ENCODE peak calls at places on chromosomes 5 and 9, in nine cellular contexts. N is BE2C, G is adrenal gland, T is endodermal cell, U is tibial artery, Y is heart right ventricle, W is neuronal stem cell, J is bronchial epithelial cell, O is left ventricle myocardium inferior. R is an unnamed sample.
A peak's percentile ranks its signal among the peaks of the same experiment; 100 is the strongest.

GRCh38 chr5:148776780-148777179 is 49.6 kb upstream of the ADRB2 start:
- DNase-seq in O (no peak), J (peak; percentile 97), G (peak; percentile 32), W (no peak), U (no peak), Y (no peak), N (peak; percentile 26), T (no peak), R (peak; percentile 95)

GRCh38 chr5:108278285-108279240 is 103.3 kb downstream of the FBXL17 start:
- DNase-seq in G (no peak), O (peak; percentile 10), J (no peak), N (no peak), Y (no peak), W (no peak), U (no peak), T (peak; percentile 65), R (no peak)

GRCh38 chr5:123035950-123036390 is 555 bp downstream of the PPIC start:
- DNase-seq in U (peak; percentile 53), J (peak; percentile 18), G (peak; percentile 55), W (peak; percentile 52), T (peak; percentile 88), O (peak; percentile 53), N (peak; percentile 25), Y (peak; percentile 14), R (peak; percentile 77)

GRCh38 chr9:37034320-37034937 is 361 bp upstream of the PAX5 start:
- DNase-seq in T (peak; percentile 83), O (no peak), G (no peak), U (no peak), W (no peak), J (no peak), N (no peak), Y (no peak), R (no peak)

GRCh38 chr5:3322642-3323041 is 273.0 kb upstream of the IRX1 start:
- DNase-seq in N (no peak), W (no peak), T (no peak), J (no peak), O (no peak), Y (no peak), U (no peak), G (no peak), R (no peak)

GRCh38 chr9:127030814-127031740 is 91.4 kb downstream of the ANGPTL2 start:
- DNase-seq in G (no peak), N (no peak), T (no peak), O (no peak), Y (no peak), W (no peak), U (peak; percentile 79), J (no peak), R (no peak)

GRCh38 chr5:127486471-127486870 is 31.0 kb upstream of the PRRC1 start:
- DNase-seq in G (no peak), U (no peak), Y (no peak), W (no peak), T (no peak), N (no peak), O (no peak), J (no peak), R (no peak)

GRCh38 chr5:9173281-9174048 is 372.4 kb downstream of the SEMA5A start:
- DNase-seq in Y (no peak), N (no peak), W (no peak), U (no peak), J (peak; percentile 92), O (no peak), T (no peak), G (no peak), R (no peak)

GRCh38 chr5:43601454-43602260 is 1.3 kb upstream of the NNT start:
- DNase-seq in T (no peak), J (peak; percentile 55), W (no peak), Y (peak; percentile 21), U (no peak), O (no peak), N (no peak), G (no peak), R (no peak)

GRCh38 chr5:109829331-109829730 is 139.6 kb downstream of the MAN2A1 start:
- DNase-seq in T (no peak), G (no peak), O (no peak), Y (no peak), W (no peak), U (no peak), N (no peak), J (no peak), R (no peak)

GRCh38 chr9:114223564-114224246 is 68.4 kb downstream of the COL27A1 start:
- DNase-seq in O (no peak), U (no peak), J (peak; percentile 91), T (no peak), Y (no peak), G (no peak), N (no peak), W (no peak), R (peak; percentile 56)

GRCh38 chr5:125719681-125720676 is 703.2 kb upstream of the GRAMD2B start:
- DNase-seq in J (peak; percentile 90), U (no peak), T (no peak), Y (no peak), O (no peak), W (peak; percentile 51), N (no peak), G (no peak), R (no peak)

GRCh38 chr5:112647428-112647827 is 90.3 kb upstream of the APC start:
- DNase-seq in G (no peak), W (no peak), U (no peak), Y (no peak), O (no peak), T (peak; percentile 76), J (no peak), N (no peak), R (no peak)

GRCh38 chr5:7793861-7794260 is 57.1 kb downstream of the CFAP90 start:
- DNase-seq in U (no peak), Y (no peak), W (no peak), N (no peak), G (no peak), O (no peak), T (no peak), J (no peak), R (no peak)
- H3K27me3 ChIP-seq in U (no peaks in the 10 kb centered on the region), Y (peaks cover 9% of the 10 kb centered on the region), W (no peaks in the 10 kb centered on the region), N (no peaks in the 10 kb centered on the region), G (no peaks in the 10 kb centered on the region), O (peaks cover 62% of the 10 kb centered on the region), T (no peaks in the 10 kb centered on the region), J (no peaks in the 10 kb centered on the region), R (no peaks in the 10 kb centered on the region)

DNA sequence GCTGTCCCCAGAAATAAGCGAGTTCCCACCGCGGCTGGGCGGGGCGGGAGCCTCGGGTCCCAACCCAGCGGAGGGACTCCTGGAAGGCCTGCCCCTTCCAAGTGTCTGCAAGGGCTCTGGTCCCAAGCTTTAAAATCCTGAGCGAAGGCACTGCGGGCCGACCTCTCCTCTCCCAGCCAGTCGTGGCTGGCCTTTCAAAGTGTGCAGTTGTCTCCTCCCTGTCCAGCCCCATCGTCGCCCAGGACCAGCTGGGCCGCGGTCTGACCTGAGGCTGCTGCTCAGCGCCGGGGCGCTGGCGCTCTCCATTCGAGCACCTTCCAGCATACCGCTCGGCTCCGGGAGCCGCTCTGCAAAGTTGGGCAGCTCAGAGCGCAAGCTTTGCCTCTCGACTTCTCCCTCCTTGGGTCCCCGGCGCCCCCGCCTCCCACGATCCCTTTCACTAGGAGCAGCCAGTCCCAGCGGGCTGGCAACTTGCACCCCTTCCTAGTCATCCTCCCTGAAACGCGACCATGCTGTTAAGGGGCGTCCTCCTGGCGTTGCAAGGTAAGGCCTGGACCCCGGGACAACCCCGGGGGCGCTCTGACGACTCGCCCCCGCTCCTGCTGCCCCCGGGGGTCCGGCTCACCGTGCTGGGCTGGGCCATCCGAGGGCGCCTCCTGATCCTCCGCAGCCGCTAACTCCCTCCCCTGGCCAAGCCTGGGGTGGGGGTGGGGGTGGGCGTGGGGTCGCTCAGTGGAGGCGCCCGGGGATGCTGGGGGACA is at the start of gene MAMDC2:
- DNase-seq in O (peak; percentile 76), W (peak; percentile 62), T (peak; percentile 86), J (peak; percentile 13), U (peak; percentile 77), G (no peak), N (no peak), Y (peak; percentile 59), R (peak; percentile 18)
- H3K4me3 ChIP-seq in O (peak within 1 kb of the TSS; percentile 72), W (peak within 1 kb of the TSS; percentile 84), T (peak within 1 kb of the TSS; percentile 82), J (peak within 1 kb of the TSS; percentile 28), U (peak within 1 kb of the TSS; percentile 82), G (peak within 1 kb of the TSS; percentile 14), N (no peak within 1 kb of the TSS), Y (peak within 1 kb of the TSS; percentile 54), R (peak within 1 kb of the TSS; percentile 27)

GRCh38 chr9:93256878-93257807 is 73.2 kb downstream of the WNK2 start:
- DNase-seq in U (peak; percentile 9), Y (no peak), G (no peak), J (no peak), T (peak; percentile 38), O (no peak), W (no peak), N (no peak), R (no peak)
- H3K27me3 ChIP-seq in U (no peaks in the 10 kb centered on the region), Y (no peaks in the 10 kb centered on the region), G (no peaks in the 10 kb centered on the region), J (no peaks in the 10 kb centered on the region), T (no peaks in the 10 kb centered on the region), O (peaks cover 7% of the 10 kb centered on the region), W (no peaks in the 10 kb centered on the region), N (no peaks in the 10 kb centered on the region), R (no peaks in the 10 kb centered on the region)

GRCh38 chr5:33240552-33240951 is 200.2 kb upstream of the TARS1 start:
- DNase-seq in T (no peak), N (no peak), W (no peak), U (no peak), G (no peak), O (no peak), J (no peak), Y (no peak), R (no peak)
- H3K4me3 ChIP-seq in T (no peak overlapping the region), N (no peak overlapping the region), W (no peak overlapping the region), U (no peak overlapping the region), G (no peak overlapping the region), O (no peak overlapping the region), J (no peak overlapping the region), Y (no peak overlapping the region), R (no peak overlapping the region)

GRCh38 chr5:141870226-141870625 is 8.0 kb downstream of the PCDH1 start:
- DNase-seq in J (no peak), U (no peak), Y (no peak), W (no peak), O (peak; percentile 15), N (no peak), T (peak; percentile 55), G (no peak), R (no peak)

GRCh38 chr5:141871870-141872269 is 6.3 kb downstream of the PCDH1 start:
- DNase-seq in J (no peak), Y (no peak), O (no peak), G (no peak), N (no peak), T (peak; percentile 49), U (no peak), W (no peak), R (no peak)

GRCh38 chr5:141869040-141869439 is 9.2 kb downstream of the PCDH1 start:
- DNase-seq in Y (no peak), T (peak; percentile 26), U (no peak), W (no peak), N (no peak), G (no peak), J (no peak), O (no peak), R (no peak)

GRCh38 chr5:141869514-141869913 is 8.7 kb downstream of the PCDH1 start:
- DNase-seq in Y (no peak), G (no peak), J (peak; percentile 63), N (no peak), T (peak; percentile 43), U (no peak), W (no peak), O (peak; percentile 7), R (no peak)

GRCh38 chr5:141870871-141871270 is 7.3 kb downstream of the PCDH1 start:
- DNase-seq in J (peak; percentile 72), T (peak; percentile 17), N (no peak), W (no peak), G (no peak), O (peak; percentile 12), Y (no peak), U (no peak), R (no peak)
- H3K27me3 ChIP-seq in J (no peaks in the 10 kb centered on the region), T (no peaks in the 10 kb centered on the region), N (peaks cover 3% of the 10 kb centered on the region), W (no peaks in the 10 kb centered on the region), G (peaks cover under 1% of the 10 kb centered on the region), O (peaks cover 58% of the 10 kb centered on the region), Y (peaks cover 33% of the 10 kb centered on the region), U (peaks cover 4% of the 10 kb centered on the region), R (peaks cover 28% of the 10 kb centered on the region)